ENCODE peak calls at places on chromosomes 16 and 17, in six cellular contexts. R, F, C, K, G and B are unnamed samples.

GRCh38 chr17:3979276-3979583 is 15.0 kb upstream of the ATP2A3 start:
- DNase-seq in R (no peak), F (no peak), C (no peak), K (no peak), G (no peak), B (no peak)

GRCh38 chr16:17302620-17303019 is 168.1 kb downstream of the XYLT1 start:
- DNase-seq in R (no peak), F (no peak), C (no peak), K (no peak), G (no peak), B (no peak)

GRCh38 chr16:56477096-56477878 is 25.9 kb downstream of the OGFOD1 start:
- DNase-seq in R (no peak), F (no peak), C (peak), K (peak), G (peak), B (no peak)

GRCh38 chr16:57771141-57771785 is 31.0 kb downstream of the KIFC3 start:
- DNase-seq in R (no peak), F (no peak), C (no peak), K (no peak), G (no peak), B (no peak)

GRCh38 chr16:23948949-23949392 is 113.2 kb downstream of the PRKCB start:
- DNase-seq in R (no peak), F (no peak), C (no peak), K (no peak), G (no peak), B (no peak)

GRCh38 chr16:80994451-80994850 is 12.2 kb downstream of the CMC2 start:
- DNase-seq in R (no peak), F (no peak), C (peak), K (no peak), G (no peak), B (no peak)

GRCh38 chr16:72832640-72833039 is 215.3 kb downstream of the ZFHX3 start:
- DNase-seq in R (peak), F (peak), C (peak), K (peak), G (peak), B (peak)

GRCh38 chr17:64385187-64386083 is 5.2 kb downstream of the PECAM1 start:
- DNase-seq in R (no peak), F (no peak), C (peak), K (no peak), G (peak), B (no peak)

GRCh38 chr17:39777534-39778365 is 40.0 kb downstream of the GRB7 start:
- DNase-seq in R (no peak), F (no peak), C (no peak), K (no peak), G (no peak), B (no peak)

GRCh38 chr17:12815642-12816141 is 26.4 kb downstream of the ARHGAP44 start:
- DNase-seq in R (no peak), F (no peak), C (no peak), K (no peak), G (no peak), B (no peak)

GRCh38 chr16:67177743-67178699 is 5.7 kb downstream of the MATCAP1 start:
- DNase-seq in R (peak), F (peak), C (peak), K (peak), G (peak), B (no peak)

GRCh38 chr17:10622610-10623485 is 34.3 kb downstream of the MYH3 start:
- DNase-seq in R (no peak), F (no peak), C (no peak), K (peak), G (no peak), B (no peak)

GRCh38 chr16:28280881-28281836 is 11.2 kb upstream of the SBK1 start:
- DNase-seq in R (no peak), F (no peak), C (no peak), K (no peak), G (no peak), B (no peak)

GRCh38 chr17:29155235-29155965 is 24.8 kb downstream of the MYO18A start:
- DNase-seq in R (no peak), F (peak), C (peak), K (peak), G (peak), B (no peak)

GRCh38 chr16:87701505-87701921 is 64.3 kb downstream of the KLHDC4 start:
- DNase-seq in R (no peak), F (no peak), C (no peak), K (no peak), G (no peak), B (no peak)

GRCh38 chr17:8029121-8029520 is 9.7 kb upstream of the ALOX15B start:
- DNase-seq in R (no peak), F (no peak), C (peak), K (peak), G (no peak), B (no peak)

GRCh38 chr17:66957343-66957742 is 7.2 kb upstream of the CACNG4 start:
- DNase-seq in R (no peak), F (no peak), C (no peak), K (no peak), G (no peak), B (no peak)

GRCh38 chr16:53945996-53946395 is 242.0 kb downstream of the FTO start:
- DNase-seq in R (no peak), F (no peak), C (peak), K (no peak), G (peak), B (peak)
- H4K8ac ChIP-seq in R (no peak), F (no peak), C (no peak), K (no peak), G (no peak), B (no peak)

DNA sequence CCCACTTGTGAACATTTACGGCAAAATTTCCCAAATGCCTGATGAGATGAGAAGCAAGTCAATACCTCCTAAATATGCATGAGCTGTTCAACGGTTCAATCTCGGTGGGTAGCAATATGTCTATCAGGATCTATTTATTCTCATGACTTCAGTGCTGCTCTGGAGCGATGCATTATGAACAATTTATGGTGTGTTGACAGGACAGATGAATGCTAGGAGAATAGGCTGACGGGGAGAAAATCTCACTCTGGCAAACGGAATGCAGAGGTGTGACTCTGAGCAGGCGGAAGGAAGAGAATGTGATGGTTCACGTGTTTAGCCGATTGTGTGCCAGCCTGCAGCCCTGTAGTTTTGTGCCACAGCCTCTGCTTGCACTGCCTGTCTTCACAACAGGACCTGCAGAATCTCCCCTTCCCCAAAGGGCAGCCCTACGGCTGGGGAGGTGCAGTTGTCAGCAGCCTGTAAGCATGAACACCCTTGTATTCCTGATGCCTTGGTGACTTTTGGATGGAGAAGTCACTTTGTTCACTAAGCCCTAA is 345.2 kb downstream of the PHKB start:
- DNase-seq in R (no peak), F (no peak), C (no peak), K (no peak), G (no peak), B (no peak)
- H3K14ac ChIP-seq in R (no peak), F (no peak), C (no peak), K (no peak), G (no peak), B (no peak)

GRCh38 chr17:47840742-47841487 is at the start of gene SCRN2:
- DNase-seq in R (peak), F (peak), C (peak), K (peak), G (peak), B (peak)
- H4K8ac ChIP-seq in R (peak), F (no peak), C (peak), K (peak), G (peak), B (peak)

GRCh38 chr16:7397901-7398300 is 65.3 kb downstream of the RBFOX1 start:
- DNase-seq in R (no peak), F (no peak), C (no peak), K (no peak), G (no peak), B (no peak)
- H3K14ac ChIP-seq in R (no peak), F (no peak), C (no peak), K (no peak), G (no peak), B (no peak)

DNA sequence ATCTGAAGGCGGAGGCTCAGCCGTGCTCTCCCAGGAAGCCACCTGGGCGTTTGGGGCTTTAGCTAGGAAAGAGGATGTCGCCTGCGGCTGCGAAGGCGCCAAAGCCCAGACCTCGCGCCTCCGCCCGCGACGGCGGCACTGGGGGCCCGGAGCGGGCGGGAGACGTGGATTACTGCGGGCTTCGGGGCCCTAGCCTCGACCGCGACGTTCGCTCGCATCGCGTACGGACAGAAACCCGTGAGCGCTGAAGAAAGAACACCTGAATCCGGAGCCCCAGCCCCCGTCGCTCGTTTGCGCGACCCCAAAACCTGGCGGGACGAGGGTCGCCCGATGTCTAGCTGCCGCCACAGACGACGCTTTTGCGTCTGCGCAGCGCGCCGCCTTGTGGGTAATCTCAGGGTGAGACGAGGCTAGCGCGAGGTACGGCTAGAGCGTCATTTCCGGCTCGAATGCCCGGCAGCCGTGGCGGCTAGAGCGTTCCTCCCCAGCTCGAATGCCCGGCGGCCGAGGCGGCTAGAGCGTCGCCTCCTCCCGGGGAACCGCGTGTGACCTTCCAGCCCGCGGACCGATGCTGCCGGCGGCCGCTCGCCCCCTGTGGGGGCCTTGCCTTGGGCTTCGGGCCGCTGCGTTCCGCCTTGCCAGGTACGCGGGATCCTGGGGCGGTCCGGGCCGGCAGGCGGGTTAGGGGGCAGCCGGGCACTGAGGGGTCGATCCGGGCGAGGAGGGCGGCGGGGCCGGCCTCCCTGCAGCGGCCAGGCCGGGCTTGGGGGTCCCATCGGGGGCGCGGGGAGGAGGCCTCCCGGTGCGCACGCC is at the start of gene MRPL12:
- DNase-seq in R (peak), F (peak), C (peak), K (peak), G (peak), B (peak)
- H4K8ac ChIP-seq in R (peak), F (no peak), C (peak), K (peak), G (peak), B (peak)

DNA sequence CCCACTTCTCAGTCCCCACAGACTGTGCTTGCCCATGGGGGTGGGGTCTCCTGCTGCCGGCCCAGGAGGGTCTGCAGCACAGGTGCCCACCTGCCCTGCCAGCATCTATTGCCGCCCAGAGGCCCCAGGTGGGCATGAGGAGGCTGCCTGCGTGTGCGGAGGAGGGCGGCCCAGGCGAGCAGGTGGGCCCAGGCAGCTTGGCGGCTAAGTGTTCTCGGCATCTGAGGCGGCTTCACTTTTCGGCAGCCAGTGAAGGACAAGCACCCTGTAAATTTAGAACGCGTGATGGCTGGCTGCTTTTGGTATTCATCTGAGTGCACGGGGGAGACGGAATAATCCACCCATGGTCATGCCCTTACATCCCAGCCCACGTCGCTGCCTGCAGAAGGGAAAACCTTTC is 79.7 kb downstream of the RBFOX3 start:
- DNase-seq in R (no peak), F (no peak), C (no peak), K (no peak), G (no peak), B (no peak)
- H3K14ac ChIP-seq in R (no peak), F (no peak), C (no peak), K (no peak), G (no peak), B (no peak)

GRCh38 chr17:44830359-44831269 is 527 bp upstream of the GJC1 start:
- DNase-seq in R (peak), F (peak), C (no peak), K (peak), G (peak), B (no peak)
- H4K8ac ChIP-seq in R (peak), F (no peak), C (peak), K (peak), G (peak), B (no peak)

GRCh38 chr17:49249890-49250522 is 19.4 kb upstream of the PHOSPHO1 start:
- DNase-seq in R (no peak), F (no peak), C (no peak), K (peak), G (no peak), B (no peak)
- H3K14ac ChIP-seq in R (no peak), F (no peak), C (no peak), K (no peak), G (no peak), B (no peak)